ENCODE peak calls at places on chromosomes 16 and 17, in five cellular contexts. One of them, this sample, is unnamed.

GRCh38 chr17:63699638-63700527 is at the start of gene LIMD2:
- DNase-seq in AG10803: peak; percentile 20
- DNase-seq in foreskin fibroblast: no peak
- DNase-seq in endodermal cell: peak; percentile 94
- DNase-seq in lower lobe of right lung: peak; percentile 77
- DNase-seq in this sample: no peak

GRCh38 chr16:89949756-89950155 is 1.2 kb downstream of the DEF8 start:
- DNase-seq in foreskin fibroblast: no peak
- DNase-seq in endodermal cell: no peak
- DNase-seq in AG10803: no peak
- DNase-seq in lower lobe of right lung: no peak
- DNase-seq in this sample: no peak

GRCh38 chr16:49602201-49603041 is 228.8 kb downstream of the C16orf78 start:
- DNase-seq in lower lobe of right lung: no peak
- DNase-seq in endodermal cell: peak; percentile 48
- DNase-seq in foreskin fibroblast: no peak
- DNase-seq in AG10803: no peak
- DNase-seq in this sample: no peak

GRCh38 chr16:69910964-69911363 is 40.2 kb upstream of the CLEC18A start:
- DNase-seq in lower lobe of right lung: no peak
- DNase-seq in AG10803: no peak
- DNase-seq in endodermal cell: no peak
- DNase-seq in foreskin fibroblast: no peak
- DNase-seq in this sample: no peak

GRCh38 chr17:28404007-28404406 is 2.0 kb downstream of the SLC46A1 start:
- DNase-seq in foreskin fibroblast: no peak
- DNase-seq in lower lobe of right lung: no peak
- DNase-seq in endodermal cell: no peak
- DNase-seq in AG10803: no peak
- DNase-seq in this sample: no peak

GRCh38 chr17:880074-880870 is 98.1 kb downstream of the MRM3 start:
- DNase-seq in foreskin fibroblast: no peak
- DNase-seq in endodermal cell: no peak
- DNase-seq in AG10803: no peak
- DNase-seq in lower lobe of right lung: no peak
- DNase-seq in this sample: no peak

GRCh38 chr17:80605326-80606066 is 60.9 kb downstream of the RPTOR start:
- DNase-seq in endodermal cell: no peak
- DNase-seq in AG10803: no peak
- DNase-seq in lower lobe of right lung: no peak
- DNase-seq in foreskin fibroblast: peak; percentile 20
- DNase-seq in this sample: no peak

GRCh38 chr17:19867094-19867653 is 562 bp downstream of the ULK2 start:
- DNase-seq in endodermal cell: peak; percentile 95
- DNase-seq in foreskin fibroblast: peak; percentile 55
- DNase-seq in lower lobe of right lung: peak; percentile 83
- DNase-seq in AG10803: peak; percentile 61
- DNase-seq in this sample: no peak

GRCh38 chr17:16933317-16934132 is 38.4 kb downstream of the TNFRSF13B start:
- DNase-seq in lower lobe of right lung: no peak
- DNase-seq in foreskin fibroblast: no peak
- DNase-seq in endodermal cell: peak; percentile 47
- DNase-seq in AG10803: no peak
- DNase-seq in this sample: no peak

GRCh38 chr17:496761-497586 is 144.4 kb upstream of the RPH3AL start:
- DNase-seq in AG10803: peak; percentile 51
- DNase-seq in endodermal cell: no peak
- DNase-seq in lower lobe of right lung: no peak
- DNase-seq in foreskin fibroblast: no peak
- DNase-seq in this sample: no peak

GRCh38 chr16:86758932-86759331 is 180.6 kb downstream of the FOXL1 start:
- DNase-seq in foreskin fibroblast: no peak
- DNase-seq in lower lobe of right lung: no peak
- DNase-seq in endodermal cell: no peak
- DNase-seq in AG10803: no peak
- DNase-seq in this sample: no peak

GRCh38 chr17:50501906-50502642 is 6.2 kb upstream of the MYCBPAP start:
- DNase-seq in foreskin fibroblast: no peak
- DNase-seq in AG10803: no peak
- DNase-seq in endodermal cell: peak; percentile 42
- DNase-seq in lower lobe of right lung: no peak
- DNase-seq in this sample: no peak

GRCh38 chr16:81035975-81036750 is 521 bp downstream of the ATMIN start:
- DNase-seq in endodermal cell: peak; percentile 78
- DNase-seq in lower lobe of right lung: peak; percentile 65
- DNase-seq in foreskin fibroblast: peak; percentile 14
- DNase-seq in AG10803: peak; percentile 26
- DNase-seq in this sample: no peak

GRCh38 chr16:30010817-30011504 is at the start of gene DOC2A:
- DNase-seq in foreskin fibroblast: no peak
- DNase-seq in lower lobe of right lung: no peak
- DNase-seq in endodermal cell: peak; percentile 85
- DNase-seq in AG10803: no peak
- DNase-seq in this sample: no peak

GRCh38 chr16:54936979-54937672 is 6.5 kb downstream of the IRX5 start:
- DNase-seq in endodermal cell: peak; percentile 92
- DNase-seq in foreskin fibroblast: peak; percentile 82
- DNase-seq in lower lobe of right lung: peak; percentile 80
- DNase-seq in AG10803: peak; percentile 85
- DNase-seq in this sample: no peak

GRCh38 chr16:54940279-54940604 is 9.6 kb downstream of the IRX5 start:
- DNase-seq in AG10803: no peak
- DNase-seq in endodermal cell: no peak
- DNase-seq in lower lobe of right lung: no peak
- DNase-seq in foreskin fibroblast: no peak
- DNase-seq in this sample: no peak

GRCh38 chr16:54938351-54939346 is 8.0 kb downstream of the IRX5 start:
- DNase-seq in lower lobe of right lung: peak; percentile 63
- DNase-seq in AG10803: no peak
- DNase-seq in foreskin fibroblast: no peak
- DNase-seq in endodermal cell: peak; percentile 77
- DNase-seq in this sample: no peak

GRCh38 chr16:54937673-54938350 is 7.1 kb downstream of the IRX5 start:
- DNase-seq in AG10803: no peak
- DNase-seq in foreskin fibroblast: no peak
- DNase-seq in endodermal cell: no peak
- DNase-seq in lower lobe of right lung: no peak
- DNase-seq in this sample: no peak

GRCh38 chr16:54939537-54940278 is 9.0 kb downstream of the IRX5 start:
- DNase-seq in foreskin fibroblast: no peak
- DNase-seq in AG10803: no peak
- DNase-seq in lower lobe of right lung: peak; percentile 57
- DNase-seq in endodermal cell: peak; percentile 79
- DNase-seq in this sample: no peak
- H3K4me3 ChIP-seq in foreskin fibroblast: no peak overlapping the region
- H3K4me3 ChIP-seq in AG10803: peak overlapping the region; percentile 87
- H3K4me3 ChIP-seq in lower lobe of right lung: no peak overlapping the region
- H3K4me3 ChIP-seq in endodermal cell: no peak overlapping the region
- H3K4me3 ChIP-seq in this sample: no peak overlapping the region

GRCh38 chr16:1106659-1107058 is 10.6 kb upstream of the C1QTNF8 start:
- DNase-seq in lower lobe of right lung: no peak
- DNase-seq in AG10803: no peak
- DNase-seq in foreskin fibroblast: no peak
- DNase-seq in endodermal cell: no peak
- DNase-seq in this sample: no peak
- TF ChIP-seq CTCF in lower lobe of right lung: no peak
- TF ChIP-seq CTCF in AG10803: no peak
- TF ChIP-seq CTCF in foreskin fibroblast: no peak
- TF ChIP-seq CTCF in endodermal cell: no peak
- TF ChIP-seq CTCF in this sample: no peak

GRCh38 chr16:47320546-47321315 is 140.1 kb downstream of the ITFG1 start:
- DNase-seq in endodermal cell: no peak
- DNase-seq in AG10803: peak; percentile 6
- DNase-seq in foreskin fibroblast: peak; percentile 19
- DNase-seq in lower lobe of right lung: no peak
- DNase-seq in this sample: no peak
- H3K4me3 ChIP-seq in endodermal cell: no peak overlapping the region
- H3K4me3 ChIP-seq in AG10803: no peak overlapping the region
- H3K4me3 ChIP-seq in foreskin fibroblast: no peak overlapping the region
- H3K4me3 ChIP-seq in lower lobe of right lung: no peak overlapping the region
- H3K4me3 ChIP-seq in this sample: no peak overlapping the region

GRCh38 chr17:44911133-44912001 is 3.9 kb downstream of the GFAP start:
- DNase-seq in AG10803: peak; percentile 48
- DNase-seq in foreskin fibroblast: peak; percentile 36
- DNase-seq in endodermal cell: peak; percentile 98
- DNase-seq in lower lobe of right lung: peak; percentile 75
- DNase-seq in this sample: no peak
- TF ChIP-seq CTCF in AG10803: peak; percentile 59
- TF ChIP-seq CTCF in foreskin fibroblast: peak; percentile 59
- TF ChIP-seq CTCF in endodermal cell: peak; percentile 85
- TF ChIP-seq CTCF in lower lobe of right lung: peak; percentile 64
- TF ChIP-seq CTCF in this sample: peak; percentile 62

This sample was measured in AG04449.